ENCODE peak calls at places on chromosome 20, in five cellular contexts. J, V, D, O and R are unnamed samples.

GRCh38 chr20:40860487-40860902 is 168.1 kb upstream of the TOP1 start:
- DNase-seq in D (no peak), V (no peak), O (no peak), J (no peak), R (no peak)

GRCh38 chr20:19737025-19737424 is 21.0 kb upstream of the RIN2 start:
- DNase-seq in V (no peak), D (peak), J (no peak), O (no peak), R (no peak)

GRCh38 chr20:50575869-50576720 is 65.9 kb downstream of the PTPN1 start:
- DNase-seq in O (peak), J (peak), V (peak), D (peak), R (peak)

GRCh38 chr20:1376453-1377270 is 16.2 kb downstream of the FKBP1A start:
- DNase-seq in J (no peak), V (no peak), D (peak), O (no peak), R (no peak)

GRCh38 chr20:46984391-46984790 is 89.7 kb downstream of the EYA2 start:
- DNase-seq in V (no peak), D (no peak), O (no peak), J (no peak), R (no peak)

GRCh38 chr20:50029697-50030428 is 47.1 kb downstream of the SNAI1 start:
- DNase-seq in J (peak), O (peak), D (peak), V (no peak), R (no peak)

GRCh38 chr20:40319056-40319455 is 370.0 kb downstream of the MAFB start:
- DNase-seq in O (no peak), D (no peak), V (no peak), J (no peak), R (no peak)

GRCh38 chr20:42836339-42836738 is 353.4 kb downstream of the PTPRT start:
- DNase-seq in O (no peak), J (no peak), V (no peak), D (no peak), R (no peak)

GRCh38 chr20:4064118-4064962 is 49.0 kb upstream of the RNF24 start:
- DNase-seq in O (peak), D (peak), J (peak), V (peak), R (no peak)

GRCh38 chr20:51636123-51636522 is 93.6 kb upstream of the NFATC2 start:
- DNase-seq in J (no peak), D (peak), V (no peak), O (no peak), R (no peak)

GRCh38 chr20:20971810-20972209 is 134.3 kb downstream of the LINC00237 start:
- DNase-seq in J (no peak), V (no peak), O (no peak), D (no peak), R (no peak)

GRCh38 chr20:652611-653109 is 340 bp downstream of the SRXN1 start:
- DNase-seq in J (no peak), V (no peak), D (peak), O (no peak), R (no peak)

GRCh38 chr20:47263080-47263479 is 93.4 kb downstream of the ZMYND8 start:
- DNase-seq in V (no peak), D (no peak), J (no peak), O (no peak), R (no peak)

GRCh38 chr20:60589624-60590023 is 631.4 kb downstream of the CDH26 start:
- DNase-seq in J (no peak), O (no peak), V (no peak), D (peak), R (no peak)

GRCh38 chr20:50196896-50197295 is 6.3 kb downstream of the CEBPB start:
- DNase-seq in D (no peak), J (no peak), V (no peak), O (no peak), R (no peak)

GRCh38 chr20:21682576-21682975 is 22.9 kb upstream of the PAX1 start:
- DNase-seq in D (no peak), V (no peak), O (no peak), J (no peak), R (no peak)

GRCh38 chr20:5008743-5009142 is 7.4 kb upstream of the SLC23A2 start:
- DNase-seq in O (no peak), V (no peak), J (no peak), D (peak), R (no peak)

GRCh38 chr20:39038047-39038446 is 75.9 kb downstream of the DHX35 start:
- DNase-seq in O (no peak), D (no peak), V (no peak), J (no peak), R (no peak)

GRCh38 chr20:4082406-4083102 is 67.2 kb upstream of the RNF24 start:
- DNase-seq in J (peak), O (peak), V (no peak), D (peak), R (peak)

GRCh38 chr20:49631074-49631716 is 63.3 kb upstream of the PTGIS start:
- DNase-seq in V (no peak), J (no peak), D (no peak), O (no peak), R (no peak)

GRCh38 chr20:50460608-50461268 is 49.4 kb upstream of the PTPN1 start:
- DNase-seq in D (peak), O (peak), V (no peak), J (peak), R (peak)

GRCh38 chr20:25281541-25281991 is 33.7 kb downstream of the PYGB start:
- DNase-seq in J (no peak), V (no peak), O (peak), D (peak), R (peak)

GRCh38 chr20:58237318-58238182 is 9.1 kb upstream of the ANKRD60 start:
- DNase-seq in D (no peak), V (no peak), O (no peak), J (no peak), R (no peak)

GRCh38 chr20:53783768-53784167 is 190.1 kb upstream of the ZNF217 start:
- DNase-seq in D (no peak), V (no peak), O (no peak), J (no peak), R (no peak)

GRCh38 chr20:4787069-4787468 is 65.4 kb downstream of the PRND start:
- DNase-seq in O (no peak), D (no peak), V (no peak), J (no peak), R (no peak)

GRCh38 chr20:2986466-2986865 is 57.0 kb upstream of the GNRH2 start:
- DNase-seq in O (no peak), J (peak), V (no peak), D (peak), R (peak)

GRCh38 chr20:20665933-20666332 is 46.5 kb downstream of the RALGAPA2 start:
- DNase-seq in J (no peak), D (no peak), V (no peak), O (no peak), R (no peak)

GRCh38 chr20:57013741-57014140 is 252.7 kb downstream of the BMP7 start:
- DNase-seq in V (no peak), J (no peak), D (peak), O (no peak), R (no peak)

GRCh38 chr20:53865905-53866786 is 204.2 kb downstream of the BCAS1 start:
- DNase-seq in J (no peak), O (no peak), V (peak), D (peak), R (no peak)

GRCh38 chr20:19661717-19662637 is 96.1 kb upstream of the RIN2 start:
- DNase-seq in D (peak), O (peak), J (peak), V (peak), R (peak)

GRCh38 chr20:58813369-58813768 is 37.3 kb downstream of the GNAS-AS1 start:
- DNase-seq in O (no peak), V (no peak), J (no peak), D (no peak), R (no peak)

GRCh38 chr20:25309395-25310267 is 61.7 kb downstream of the PYGB start:
- DNase-seq in J (no peak), O (peak), D (peak), V (no peak), R (peak)

GRCh38 chr20:9912858-9913434 is 74.1 kb upstream of the PAK5 start:
- DNase-seq in V (no peak), J (peak), D (peak), O (no peak), R (peak)

GRCh38 chr20:60026010-60026409 is 67.8 kb downstream of the CDH26 start:
- DNase-seq in O (no peak), D (no peak), V (no peak), J (no peak), R (no peak)

GRCh38 chr20:15597306-15597705 is 975.9 kb downstream of the KIF16B start:
- DNase-seq in V (no peak), D (no peak), J (peak), O (no peak), R (no peak)

GRCh38 chr20:2984028-2984501 is 59.4 kb upstream of the GNRH2 start:
- DNase-seq in D (no peak), V (no peak), J (no peak), O (no peak), R (no peak)